ENCODE peak calls at places on chromosomes 3 and 15, in five cellular contexts. I is nephron progenitor cell, S is MM.1S, U is kidney epithelial cell, P is neural progenitor cell. M is an unnamed sample.

GRCh38 chr3:108420926-108421325 is 89.5 kb downstream of the MYH15 start:
- DNase-seq in I (no peak), U (peak), S (no peak), P (no peak), M (no peak)

GRCh38 chr15:83365370-83365938 is 81.0 kb upstream of the BNC1 start:
- DNase-seq in U (peak), P (peak), S (peak), I (peak), M (no peak)

GRCh38 chr3:176967525-176967924 is 229.8 kb downstream of the TBL1XR1 start:
- DNase-seq in S (no peak), I (no peak), P (no peak), U (no peak), M (no peak)

GRCh38 chr3:186624598-186624997 is 11.7 kb downstream of the AHSG start:
- DNase-seq in U (no peak), P (no peak), S (no peak), I (no peak), M (no peak)

GRCh38 chr3:100103558-100104441 is 10.5 kb downstream of the FILIP1L start:
- DNase-seq in S (peak), P (no peak), I (no peak), U (peak), M (no peak)

GRCh38 chr3:194281766-194282165 is 69.4 kb downstream of the CPN2 start:
- DNase-seq in I (no peak), P (no peak), S (no peak), U (no peak), M (no peak)

GRCh38 chr3:30464381-30464780 is 142.0 kb upstream of the TGFBR2 start:
- DNase-seq in P (no peak), S (no peak), I (no peak), U (no peak), M (no peak)

GRCh38 chr15:42724276-42724675 is 12.7 kb downstream of the CDAN1 start:
- DNase-seq in I (no peak), S (no peak), U (no peak), P (no peak), M (no peak)

GRCh38 chr3:11509175-11510000 is 134.3 kb downstream of the VGLL4 start:
- DNase-seq in U (peak), S (no peak), P (peak), I (peak), M (no peak)

GRCh38 chr15:60704129-60704528 is 225.2 kb upstream of the ICE2 start:
- DNase-seq in U (no peak), I (no peak), P (no peak), S (no peak), M (no peak)

GRCh38 chr3:158810823-158811425 is 9.1 kb downstream of the MFSD1 start:
- DNase-seq in I (no peak), U (no peak), S (no peak), P (no peak), M (no peak)

GRCh38 chr15:33644319-33644718 is 324.0 kb upstream of the CHRM5 start:
- DNase-seq in P (no peak), U (no peak), I (no peak), S (no peak), M (no peak)

GRCh38 chr3:129606522-129607390 is at the start of gene PLXND1:
- DNase-seq in U (no peak), S (peak), I (peak), P (peak), M (no peak)

GRCh38 chr3:111302073-111302472 is 230.5 kb downstream of the NECTIN3 start:
- DNase-seq in S (no peak), I (no peak), P (no peak), U (no peak), M (no peak)

GRCh38 chr3:111303760-111304159 is 232.1 kb downstream of the NECTIN3 start:
- DNase-seq in U (no peak), P (no peak), I (no peak), S (no peak), M (no peak)

GRCh38 chr3:111301238-111301798 is 229.7 kb downstream of the NECTIN3 start:
- DNase-seq in S (peak), U (no peak), P (no peak), I (no peak), M (no peak)

GRCh38 chr3:111299070-111299672 is 227.6 kb downstream of the NECTIN3 start:
- DNase-seq in I (no peak), S (no peak), U (no peak), P (peak), M (no peak)
- TF ChIP-seq CTCF in I (peak), S (peak), U (no peak), P (peak), M (no peak)

GRCh38 chr3:164812042-164812441 is 266.3 kb downstream of the SI start:
- DNase-seq in I (no peak), S (no peak), P (no peak), U (no peak), M (no peak)

GRCh38 chr3:164806188-164806587 is 272.1 kb downstream of the SI start:
- DNase-seq in S (no peak), P (no peak), U (no peak), I (no peak), M (no peak)
- TF ChIP-seq CTCF in S (peak), P (peak), U (no peak), I (no peak), M (no peak)

DNA sequence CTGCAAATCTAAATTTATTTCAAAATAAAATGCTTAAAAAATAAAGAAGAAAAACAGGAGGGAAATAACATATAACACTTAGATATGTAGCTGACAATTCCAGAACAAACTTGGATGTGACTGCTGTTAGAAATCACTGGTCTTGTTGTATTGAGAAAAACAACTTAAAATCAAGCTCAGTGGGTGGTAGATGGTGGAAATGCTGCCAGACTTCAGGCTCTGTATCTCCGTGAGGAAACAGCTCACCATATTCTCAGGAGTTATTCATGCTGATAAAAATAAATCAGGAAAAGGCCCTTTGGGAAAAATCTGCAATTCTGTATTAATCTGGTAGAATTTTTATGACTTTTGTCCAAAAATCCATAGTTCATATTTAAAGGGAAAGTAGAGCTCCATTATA is 477.6 kb downstream of the RAP2B start:
- DNase-seq in P (no peak), S (no peak), U (no peak), I (no peak), M (no peak)
- TF ChIP-seq CTCF in P (no peak), S (no peak), U (no peak), I (no peak), M (no peak)

GRCh38 chr15:32104061-32104980 is 74.0 kb downstream of the CHRNA7 start:
- DNase-seq in P (no peak), U (no peak), S (no peak), I (no peak), M (no peak)
- TF ChIP-seq CTCF in P (no peak), U (no peak), S (no peak), I (no peak), M (no peak)

GRCh38 chr3:60755094-60755493 is 496.2 kb downstream of the FHIT start:
- DNase-seq in U (no peak), I (peak), S (no peak), P (peak), M (no peak)
- TF ChIP-seq CTCF in U (peak), I (peak), S (peak), P (peak), M (no peak)

DNA sequence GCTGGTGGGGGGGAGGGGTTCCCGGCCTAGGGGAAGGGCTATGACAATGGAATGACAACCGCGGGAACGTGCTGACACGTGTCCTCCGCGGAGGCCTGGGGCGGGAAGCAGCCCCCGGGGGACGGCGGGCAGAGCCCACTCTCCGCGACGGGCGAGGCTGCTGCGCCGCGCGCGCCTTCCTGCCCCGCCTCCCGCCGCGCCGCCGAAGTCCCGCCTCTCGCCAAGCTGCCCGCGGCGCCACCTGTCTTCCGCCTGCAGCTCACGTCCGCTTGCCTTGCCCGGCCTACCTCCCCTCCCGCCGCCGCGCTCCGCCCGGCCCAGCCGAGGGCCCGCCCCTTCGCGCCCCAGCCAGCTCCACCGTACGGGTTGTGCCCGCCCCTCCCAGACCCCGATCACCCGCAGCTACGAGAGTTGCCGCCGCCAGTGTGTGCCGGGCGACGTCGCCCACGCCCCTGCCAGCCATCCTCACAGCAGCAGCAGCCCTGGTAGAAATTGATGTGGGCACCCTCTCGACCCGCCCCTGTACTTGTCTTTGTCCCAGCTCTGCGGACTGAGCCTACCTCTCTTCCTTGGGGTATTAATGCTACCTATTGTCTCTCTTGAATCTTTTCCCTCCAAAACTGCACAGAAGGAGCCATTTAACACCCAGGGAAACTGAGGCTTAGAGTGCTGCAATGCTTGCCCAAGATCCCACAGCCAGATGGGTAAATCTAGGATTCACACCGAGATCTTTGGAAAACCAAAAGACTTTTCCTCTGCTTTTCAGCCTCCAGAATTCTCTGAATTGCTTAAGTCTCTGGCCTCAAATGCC is at the start of gene PARP16:
- DNase-seq in S (peak), I (peak), U (no peak), P (peak), M (peak)
- TF ChIP-seq CTCF in S (peak), I (no peak), U (peak), P (peak), M (peak)

GRCh38 chr3:138809506-138810266 is 25.0 kb downstream of the PIK3CB start:
- DNase-seq in S (no peak), U (no peak), I (no peak), P (no peak), M (no peak)
- TF ChIP-seq CTCF in S (no peak), U (no peak), I (no peak), P (no peak), M (no peak)

GRCh38 chr15:73936181-73936580 is 9.9 kb downstream of the LOXL1 start:
- DNase-seq in U (no peak), S (no peak), P (peak), I (no peak), M (no peak)
- TF ChIP-seq CTCF in U (peak), S (no peak), P (peak), I (no peak), M (no peak)

GRCh38 chr3:56802411-56802745 is 629 bp upstream of the ARHGEF3 start:
- DNase-seq in I (no peak), U (no peak), P (no peak), S (no peak), M (no peak)

GRCh38 chr3:56801151-56801596 is 575 bp downstream of the ARHGEF3 start:
- DNase-seq in U (no peak), S (peak), P (no peak), I (no peak), M (peak)

GRCh38 chr3:56802793-56803192 is 1.0 kb upstream of the ARHGEF3 start:
- DNase-seq in S (no peak), I (no peak), P (no peak), U (no peak), M (no peak)

GRCh38 chr3:56800373-56801150 is 1.2 kb downstream of the ARHGEF3 start:
- DNase-seq in P (no peak), U (no peak), S (peak), I (no peak), M (peak)

DNA sequence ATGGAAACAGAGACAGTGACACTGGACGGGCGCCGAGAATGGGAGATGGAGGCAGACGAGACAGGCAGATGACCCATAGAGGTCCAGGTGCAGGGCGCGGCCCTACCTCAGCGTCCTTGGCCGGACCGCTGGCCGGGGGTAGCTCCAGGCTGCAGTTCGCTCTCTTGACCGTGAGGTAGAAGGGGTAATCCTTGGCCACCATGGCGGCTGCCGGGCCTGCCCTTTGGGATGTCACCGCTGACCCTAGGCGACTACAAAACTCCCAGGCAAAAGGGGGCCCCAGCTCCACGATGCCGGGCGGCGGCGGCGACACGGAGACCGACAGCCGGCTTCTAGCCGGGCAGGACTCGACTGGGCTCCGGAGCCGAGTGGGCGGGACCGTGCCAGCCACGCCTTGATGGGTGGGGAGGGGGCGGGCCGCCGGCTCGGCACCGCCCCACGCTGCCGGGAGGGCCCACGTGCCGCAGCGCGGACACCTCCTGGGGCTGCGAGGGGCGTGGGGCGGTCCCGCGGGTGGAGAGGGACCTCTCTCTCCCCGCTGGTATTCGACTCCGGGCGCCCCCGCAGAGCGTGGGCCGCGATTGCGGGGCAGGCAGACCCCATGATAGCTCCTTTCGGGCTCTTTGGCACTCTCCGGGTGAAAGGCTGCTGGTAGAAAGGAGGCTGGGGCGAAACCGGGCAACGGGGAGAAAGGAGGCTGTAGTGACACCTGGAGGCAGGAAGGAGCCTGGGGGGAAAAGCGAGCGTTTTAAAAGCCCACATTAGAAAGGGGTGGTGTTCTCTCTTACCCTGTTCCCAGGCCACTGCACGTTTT is at the start of gene ARHGEF3:
- DNase-seq in S (peak), U (no peak), P (peak), I (peak), M (peak)
- TF ChIP-seq CTCF in S (peak), U (peak), P (peak), I (no peak), M (peak)

M was measured in natural killer cell.